ENCODE peak calls at places on chromosomes 3 and 15, in ten cellular contexts. H, L, K, F, R, A, D, N, S and E are unnamed samples.

GRCh38 chr15:100879461-100880138 is at the start of gene ALDH1A3:
- DNase-seq in H (peak; percentile 93), L (peak; percentile 56), K (peak; percentile 65), F (peak; percentile 73), R (peak; percentile 46), A (no peak), D (peak; percentile 57), N (no peak), S (no peak), E (no peak)

GRCh38 chr15:82901114-82901805 is 51.3 kb downstream of the HOMER2 start:
- DNase-seq in H (no peak), L (no peak), K (no peak), F (no peak), R (no peak), A (no peak), D (peak; percentile 7), N (no peak), S (no peak), E (no peak)

GRCh38 chr3:78703944-78704343 is 1063.9 kb downstream of the ROBO1 start:
- DNase-seq in H (no peak), L (no peak), K (no peak), F (no peak), R (no peak), A (no peak), D (no peak), N (no peak), S (no peak), E (no peak)

GRCh38 chr3:188077160-188077812 is 76.7 kb upstream of the LPP start:
- DNase-seq in H (no peak), L (no peak), K (no peak), F (peak; percentile 53), R (no peak), A (no peak), D (peak; percentile 20), N (no peak), S (no peak), E (no peak)

GRCh38 chr3:184563569-184563925 is 2.0 kb downstream of the EPHB3 start:
- DNase-seq in H (no peak), L (no peak), K (no peak), F (no peak), R (no peak), A (no peak), D (no peak), N (no peak), S (no peak), E (no peak)

GRCh38 chr3:70040386-70040785 is 40.9 kb downstream of the SAMMSON start:
- DNase-seq in H (no peak), L (no peak), K (peak; percentile 1), F (no peak), R (no peak), A (no peak), D (no peak), N (no peak), S (no peak), E (no peak)

GRCh38 chr3:79247367-79248103 is 520.3 kb downstream of the ROBO1 start:
- DNase-seq in H (no peak), L (no peak), K (no peak), F (no peak), R (no peak), A (no peak), D (no peak), N (no peak), S (no peak), E (no peak)

GRCh38 chr3:10757021-10757820 is 58.8 kb upstream of the SLC6A11 start:
- DNase-seq in H (no peak), L (no peak), K (peak; percentile 20), F (no peak), R (no peak), A (no peak), D (no peak), N (no peak), S (no peak), E (no peak)

GRCh38 chr3:69318410-69318809 is 67.5 kb downstream of the FRMD4B start:
- DNase-seq in H (no peak), L (no peak), K (no peak), F (no peak), R (no peak), A (no peak), D (no peak), N (no peak), S (no peak), E (no peak)

DNA sequence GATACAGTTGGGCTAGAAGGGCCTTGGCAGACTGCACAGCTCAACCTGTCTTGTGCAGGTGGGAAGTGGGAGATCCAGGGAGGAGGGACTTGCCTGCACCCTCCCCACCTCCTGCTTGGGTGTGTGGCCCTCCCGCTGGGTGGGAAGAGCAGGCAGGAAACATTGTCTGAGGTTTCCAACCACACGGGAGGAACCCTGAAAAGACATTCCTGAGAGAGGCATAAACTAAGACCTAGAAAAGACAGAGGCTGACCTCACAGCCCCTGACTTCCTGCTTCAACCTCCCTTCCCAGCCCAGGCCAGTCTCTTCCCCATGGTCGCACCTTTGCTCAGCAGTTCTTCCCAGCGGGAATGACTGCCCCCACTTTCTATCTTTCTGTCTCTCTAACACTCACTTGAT is 46.3 kb upstream of the INSYN1 start:
- DNase-seq in H (no peak), L (peak; percentile 30), K (peak; percentile 4), F (no peak), R (no peak), A (no peak), D (no peak), N (no peak), S (no peak), E (no peak)
- H3K4me3 ChIP-seq in H (no peak overlapping the region), L (no peak overlapping the region), K (no peak overlapping the region), F (no peak overlapping the region), R (no peak overlapping the region), A (no peak overlapping the region), D (no peak overlapping the region), N (no peak overlapping the region), S (no peak overlapping the region), E (no peak overlapping the region)

DNA sequence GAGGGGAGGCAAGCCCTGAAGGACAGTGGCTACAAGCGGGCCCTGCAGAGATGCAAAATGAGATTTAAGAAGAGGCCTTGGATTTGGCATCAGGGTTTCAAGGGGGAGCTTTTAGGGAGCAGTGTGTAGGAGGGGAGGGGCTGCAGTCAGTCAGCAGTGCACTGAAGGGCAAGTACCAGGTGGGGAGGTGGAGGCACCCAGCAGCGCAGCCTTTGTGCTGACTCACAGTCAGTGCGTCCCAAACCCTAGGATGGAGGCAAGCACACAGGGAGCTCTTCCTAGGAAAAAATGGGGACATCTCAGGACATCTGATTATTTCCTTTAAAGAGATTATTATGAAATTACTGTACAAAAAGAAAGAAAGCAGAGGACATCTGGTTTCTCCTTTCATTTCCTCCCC is 80.0 kb downstream of the AAGAB start:
- DNase-seq in H (no peak), L (no peak), K (no peak), F (no peak), R (no peak), A (no peak), D (no peak), N (no peak), S (no peak), E (no peak)
- H3K27ac ChIP-seq in H (peak overlapping the region; percentile 84), L (no peak overlapping the region), K (peak overlapping the region; percentile 84), F (peak overlapping the region; percentile 90), R (no peak overlapping the region), A (no peak overlapping the region), D (peak overlapping the region; percentile 24), N (no peak overlapping the region), S (peak overlapping the region; percentile 24), E (no peak overlapping the region)

DNA sequence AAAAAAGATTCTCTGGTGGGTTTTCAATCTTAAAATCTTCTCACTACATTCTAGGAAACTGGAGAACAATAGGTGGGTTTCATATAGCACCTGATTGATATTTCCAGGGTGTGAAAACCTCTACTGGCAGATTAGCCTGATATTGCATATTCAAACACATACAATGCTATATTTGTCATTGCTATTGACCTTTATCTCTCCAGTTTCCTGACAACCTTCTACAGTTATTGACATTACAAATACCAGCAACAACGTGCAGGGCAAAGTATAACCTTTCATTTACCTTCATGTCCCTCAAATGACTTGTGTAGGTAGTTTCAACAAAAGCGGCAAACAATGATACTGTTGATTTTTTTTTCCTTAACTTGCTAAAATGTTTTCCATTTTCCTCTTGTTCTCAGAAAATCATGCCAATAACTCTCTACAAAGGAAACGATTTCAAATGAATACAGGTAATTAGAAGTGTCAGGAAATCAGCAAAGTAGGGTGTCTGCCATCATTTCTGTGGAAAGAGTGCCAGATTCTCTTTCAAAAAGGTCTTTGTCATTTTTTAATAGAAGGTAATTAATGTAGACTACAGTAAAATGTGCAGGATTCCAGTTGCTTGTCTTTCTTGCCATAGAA is 72.6 kb upstream of the CDIN1 start:
- DNase-seq in H (no peak), L (no peak), K (no peak), F (no peak), R (no peak), A (no peak), D (no peak), N (no peak), S (no peak), E (no peak)
- H3K4me1 ChIP-seq in H (no peaks in the 10 kb centered on the region), L (no peaks in the 10 kb centered on the region), K (peaks cover 10% of the 10 kb centered on the region), F (peaks cover 4% of the 10 kb centered on the region), R (no peaks in the 10 kb centered on the region), A (no peaks in the 10 kb centered on the region), D (peaks cover 24% of the 10 kb centered on the region), N (no peaks in the 10 kb centered on the region), S (no peaks in the 10 kb centered on the region), E (no peaks in the 10 kb centered on the region)

GRCh38 chr3:4830586-4830914 is 148.7 kb upstream of the BHLHE40 start:
- DNase-seq in H (no peak), L (no peak), K (no peak), F (no peak), R (no peak), A (no peak), D (no peak), N (no peak), S (no peak), E (no peak)

GRCh38 chr3:4827767-4828166 is 151.5 kb upstream of the BHLHE40 start:
- DNase-seq in H (no peak), L (no peak), K (peak; percentile 60), F (no peak), R (no peak), A (no peak), D (no peak), N (no peak), S (no peak), E (no peak)

GRCh38 chr3:4829031-4829394 is 150.2 kb upstream of the BHLHE40 start:
- DNase-seq in H (no peak), L (no peak), K (peak; percentile 22), F (no peak), R (no peak), A (no peak), D (no peak), N (no peak), S (no peak), E (no peak)

GRCh38 chr3:4826237-4827100 is 152.8 kb upstream of the BHLHE40 start:
- DNase-seq in H (no peak), L (no peak), K (peak; percentile 72), F (peak; percentile 87), R (no peak), A (no peak), D (peak; percentile 79), N (no peak), S (peak; percentile 72), E (peak; percentile 94)

GRCh38 chr3:4828279-4829030 is 150.8 kb upstream of the BHLHE40 start:
- DNase-seq in H (no peak), L (no peak), K (peak; percentile 42), F (peak; percentile 43), R (no peak), A (no peak), D (no peak), N (no peak), S (peak; percentile 59), E (peak; percentile 68)
- H3K4me3 ChIP-seq in H (no peak overlapping the region), L (no peak overlapping the region), K (no peak overlapping the region), F (no peak overlapping the region), R (no peak overlapping the region), A (no peak overlapping the region), D (no peak overlapping the region), N (no peak overlapping the region), S (no peak overlapping the region), E (no peak overlapping the region)

GRCh38 chr3:43327184-43327950 is 41.0 kb downstream of the SNRK start:
- DNase-seq in H (no peak), L (no peak), K (no peak), F (no peak), R (peak; percentile 9), A (no peak), D (no peak), N (no peak), S (no peak), E (no peak)
- H3K27ac ChIP-seq in H (no peak overlapping the region), L (no peak overlapping the region), K (no peak overlapping the region), F (peak overlapping the region; percentile 68), R (peak overlapping the region; percentile 46), A (no peak overlapping the region), D (peak overlapping the region; percentile 51), N (no peak overlapping the region), S (peak overlapping the region; percentile 53), E (no peak overlapping the region)